ENCODE peak calls at places on chromosomes 4 and X, in seven cellular contexts. One of them, this sample, is unnamed.

GRCh38 chr4:126661194-126661593 is 971.6 kb upstream of the INTU start:
- DNase-seq in activated naive CD4-positive, alpha-beta T cell: no peak
- DNase-seq in CD8-positive, alpha-beta memory T cell: no peak
- DNase-seq in brain microvascular endothelial cell: peak
- DNase-seq in NCI-H1417: no peak
- DNase-seq in IMR-90: peak
- DNase-seq in left cardiac atrium: no peak
- DNase-seq in this sample: no peak

GRCh38 chrX:133249659-133250058 is 31.5 kb upstream of the TFDP3 start:
- DNase-seq in activated naive CD4-positive, alpha-beta T cell: no peak
- DNase-seq in CD8-positive, alpha-beta memory T cell: no peak
- DNase-seq in brain microvascular endothelial cell: no peak
- DNase-seq in NCI-H1417: peak
- DNase-seq in IMR-90: no peak
- DNase-seq in left cardiac atrium: no peak
- DNase-seq in this sample: peak

GRCh38 chr4:8045909-8046308 is 106.2 kb upstream of the AFAP1 start:
- DNase-seq in activated naive CD4-positive, alpha-beta T cell: no peak
- DNase-seq in CD8-positive, alpha-beta memory T cell: no peak
- DNase-seq in brain microvascular endothelial cell: no peak
- DNase-seq in NCI-H1417: peak
- DNase-seq in IMR-90: no peak
- DNase-seq in left cardiac atrium: no peak
- DNase-seq in this sample: no peak

GRCh38 chrX:97806238-97806637 is 922.5 kb downstream of the RPA4 start:
- DNase-seq in activated naive CD4-positive, alpha-beta T cell: no peak
- DNase-seq in CD8-positive, alpha-beta memory T cell: no peak
- DNase-seq in brain microvascular endothelial cell: no peak
- DNase-seq in NCI-H1417: no peak
- DNase-seq in IMR-90: peak
- DNase-seq in left cardiac atrium: no peak
- DNase-seq in this sample: no peak

GRCh38 chrX:42680651-42681050 is 97.3 kb downstream of the PPP1R2C start:
- DNase-seq in activated naive CD4-positive, alpha-beta T cell: no peak
- DNase-seq in CD8-positive, alpha-beta memory T cell: no peak
- DNase-seq in brain microvascular endothelial cell: peak
- DNase-seq in NCI-H1417: no peak
- DNase-seq in IMR-90: no peak
- DNase-seq in left cardiac atrium: peak
- DNase-seq in this sample: peak

GRCh38 chr4:16120720-16121119 is 36.9 kb upstream of the PROM1 start:
- DNase-seq in activated naive CD4-positive, alpha-beta T cell: no peak
- DNase-seq in CD8-positive, alpha-beta memory T cell: no peak
- DNase-seq in brain microvascular endothelial cell: no peak
- DNase-seq in NCI-H1417: no peak
- DNase-seq in IMR-90: peak
- DNase-seq in left cardiac atrium: no peak
- DNase-seq in this sample: no peak

GRCh38 chr4:168304744-168305459 is 13.7 kb downstream of the DDX60 start:
- DNase-seq in activated naive CD4-positive, alpha-beta T cell: no peak
- DNase-seq in CD8-positive, alpha-beta memory T cell: no peak
- DNase-seq in brain microvascular endothelial cell: peak
- DNase-seq in NCI-H1417: peak
- DNase-seq in IMR-90: peak
- DNase-seq in left cardiac atrium: no peak
- DNase-seq in this sample: peak

GRCh38 chr4:152929888-152930287 is 6.2 kb upstream of the FHDC1 start:
- DNase-seq in activated naive CD4-positive, alpha-beta T cell: no peak
- DNase-seq in CD8-positive, alpha-beta memory T cell: no peak
- DNase-seq in brain microvascular endothelial cell: no peak
- DNase-seq in NCI-H1417: peak
- DNase-seq in IMR-90: no peak
- DNase-seq in left cardiac atrium: no peak
- DNase-seq in this sample: no peak

GRCh38 chr4:7939377-7940108 is at the start of gene AFAP1:
- DNase-seq in activated naive CD4-positive, alpha-beta T cell: peak
- DNase-seq in CD8-positive, alpha-beta memory T cell: peak
- DNase-seq in brain microvascular endothelial cell: peak
- DNase-seq in NCI-H1417: peak
- DNase-seq in IMR-90: peak
- DNase-seq in left cardiac atrium: peak
- DNase-seq in this sample: peak

GRCh38 chr4:8050555-8051206 is 107.9 kb downstream of the ABLIM2 start:
- DNase-seq in activated naive CD4-positive, alpha-beta T cell: no peak
- DNase-seq in CD8-positive, alpha-beta memory T cell: no peak
- DNase-seq in brain microvascular endothelial cell: peak
- DNase-seq in NCI-H1417: peak
- DNase-seq in IMR-90: peak
- DNase-seq in left cardiac atrium: peak
- DNase-seq in this sample: peak

GRCh38 chrX:28586291-28586690 is 955 bp upstream of the IL1RAPL1 start:
- DNase-seq in activated naive CD4-positive, alpha-beta T cell: no peak
- DNase-seq in CD8-positive, alpha-beta memory T cell: no peak
- DNase-seq in brain microvascular endothelial cell: peak
- DNase-seq in NCI-H1417: peak
- DNase-seq in IMR-90: peak
- DNase-seq in left cardiac atrium: no peak
- DNase-seq in this sample: peak

GRCh38 chrX:44568196-44568595 is 25.5 kb upstream of the FUNDC1 start:
- DNase-seq in activated naive CD4-positive, alpha-beta T cell: no peak
- DNase-seq in CD8-positive, alpha-beta memory T cell: no peak
- DNase-seq in brain microvascular endothelial cell: no peak
- DNase-seq in NCI-H1417: no peak
- DNase-seq in IMR-90: no peak
- DNase-seq in left cardiac atrium: no peak
- DNase-seq in this sample: no peak

GRCh38 chrX:19627533-19627932 is 112.2 kb upstream of the MAP3K15 start:
- DNase-seq in activated naive CD4-positive, alpha-beta T cell: no peak
- DNase-seq in CD8-positive, alpha-beta memory T cell: no peak
- DNase-seq in brain microvascular endothelial cell: no peak
- DNase-seq in NCI-H1417: no peak
- DNase-seq in IMR-90: peak
- DNase-seq in left cardiac atrium: no peak
- DNase-seq in this sample: no peak

GRCh38 chrX:131633285-131633917 is 89.5 kb downstream of the OR13H1 start:
- DNase-seq in activated naive CD4-positive, alpha-beta T cell: no peak
- DNase-seq in CD8-positive, alpha-beta memory T cell: no peak
- DNase-seq in brain microvascular endothelial cell: peak
- DNase-seq in NCI-H1417: peak
- DNase-seq in IMR-90: peak
- DNase-seq in left cardiac atrium: peak
- DNase-seq in this sample: peak

GRCh38 chrX:34848281-34848680 is 94.3 kb upstream of the FAM47B start:
- DNase-seq in activated naive CD4-positive, alpha-beta T cell: no peak
- DNase-seq in CD8-positive, alpha-beta memory T cell: no peak
- DNase-seq in brain microvascular endothelial cell: no peak
- DNase-seq in NCI-H1417: no peak
- DNase-seq in IMR-90: peak
- DNase-seq in left cardiac atrium: no peak
- DNase-seq in this sample: peak

GRCh38 chr4:185346975-185347601 is 48.6 kb downstream of the LRP2BP start:
- DNase-seq in activated naive CD4-positive, alpha-beta T cell: no peak
- DNase-seq in CD8-positive, alpha-beta memory T cell: no peak
- DNase-seq in brain microvascular endothelial cell: peak
- DNase-seq in NCI-H1417: no peak
- DNase-seq in IMR-90: peak
- DNase-seq in left cardiac atrium: no peak
- DNase-seq in this sample: peak

GRCh38 chrX:45322820-45323219 is 122.1 kb upstream of the DIPK2B start:
- DNase-seq in activated naive CD4-positive, alpha-beta T cell: no peak
- DNase-seq in CD8-positive, alpha-beta memory T cell: no peak
- DNase-seq in brain microvascular endothelial cell: no peak
- DNase-seq in NCI-H1417: no peak
- DNase-seq in IMR-90: peak
- DNase-seq in left cardiac atrium: no peak
- DNase-seq in this sample: peak

GRCh38 chrX:22699591-22700091 is 300.1 kb upstream of the DDX53 start:
- DNase-seq in activated naive CD4-positive, alpha-beta T cell: no peak
- DNase-seq in CD8-positive, alpha-beta memory T cell: no peak
- DNase-seq in brain microvascular endothelial cell: peak
- DNase-seq in NCI-H1417: no peak
- DNase-seq in IMR-90: peak
- DNase-seq in left cardiac atrium: no peak
- DNase-seq in this sample: peak

GRCh38 chr4:14313757-14314156 is 686.2 kb upstream of the BOD1L1 start:
- DNase-seq in activated naive CD4-positive, alpha-beta T cell: no peak
- DNase-seq in CD8-positive, alpha-beta memory T cell: no peak
- DNase-seq in brain microvascular endothelial cell: no peak
- DNase-seq in NCI-H1417: no peak
- DNase-seq in IMR-90: no peak
- DNase-seq in left cardiac atrium: no peak
- DNase-seq in this sample: no peak

GRCh38 chr4:41154814-41155177 is 59.5 kb downstream of the APBB2 start:
- DNase-seq in activated naive CD4-positive, alpha-beta T cell: no peak
- DNase-seq in CD8-positive, alpha-beta memory T cell: no peak
- DNase-seq in brain microvascular endothelial cell: no peak
- DNase-seq in NCI-H1417: no peak
- DNase-seq in IMR-90: no peak
- DNase-seq in left cardiac atrium: no peak
- DNase-seq in this sample: no peak